ENCODE peak calls at places on chromosome 17, in ten cellular contexts. One of them, this sample, is unnamed.
A peak's percentile ranks its signal among the peaks of the same experiment; 100 is the strongest.

GRCh38 chr17:82043507-82043906 is 6.0 kb upstream of the DCXR start:
- DNase-seq in psoas muscle: no peak
- DNase-seq in fibroblast of lung: no peak
- DNase-seq in A549: no peak
- DNase-seq in pancreas: no peak
- DNase-seq in sigmoid colon: no peak
- DNase-seq in endodermal cell: no peak
- DNase-seq in uterus: no peak
- DNase-seq in tibial artery: no peak
- DNase-seq in tibial nerve: no peak
- DNase-seq in this sample: no peak

GRCh38 chr17:51486885-51487520 is 226.7 kb downstream of the UTP18 start:
- DNase-seq in tibial nerve: no peak
- DNase-seq in psoas muscle: no peak
- DNase-seq in uterus: no peak
- DNase-seq in pancreas: no peak
- DNase-seq in tibial artery: no peak
- DNase-seq in A549: no peak
- DNase-seq in endodermal cell: no peak
- DNase-seq in sigmoid colon: no peak
- DNase-seq in fibroblast of lung: no peak
- DNase-seq in this sample: no peak

GRCh38 chr17:63151981-63152523 is 186.0 kb downstream of the TANC2 start:
- DNase-seq in A549: no peak
- DNase-seq in pancreas: no peak
- DNase-seq in endodermal cell: no peak
- DNase-seq in tibial nerve: no peak
- DNase-seq in fibroblast of lung: peak; percentile 73
- DNase-seq in tibial artery: no peak
- DNase-seq in sigmoid colon: no peak
- DNase-seq in psoas muscle: no peak
- DNase-seq in uterus: no peak
- DNase-seq in this sample: no peak

GRCh38 chr17:37273419-37274051 is 102.2 kb upstream of the C17orf78 start:
- DNase-seq in sigmoid colon: no peak
- DNase-seq in pancreas: no peak
- DNase-seq in A549: no peak
- DNase-seq in endodermal cell: no peak
- DNase-seq in uterus: no peak
- DNase-seq in psoas muscle: no peak
- DNase-seq in tibial artery: no peak
- DNase-seq in tibial nerve: no peak
- DNase-seq in fibroblast of lung: peak; percentile 18
- DNase-seq in this sample: no peak

GRCh38 chr17:49738456-49739163 is 25.3 kb downstream of the FAM117A start:
- DNase-seq in A549: no peak
- DNase-seq in sigmoid colon: no peak
- DNase-seq in endodermal cell: no peak
- DNase-seq in uterus: no peak
- DNase-seq in tibial nerve: no peak
- DNase-seq in pancreas: peak; percentile 21
- DNase-seq in fibroblast of lung: no peak
- DNase-seq in tibial artery: no peak
- DNase-seq in psoas muscle: peak; percentile 32
- DNase-seq in this sample: no peak

GRCh38 chr17:83064732-83065659 is 14.4 kb upstream of the METRNL start:
- DNase-seq in pancreas: peak; percentile 49
- DNase-seq in sigmoid colon: peak; percentile 70
- DNase-seq in fibroblast of lung: no peak
- DNase-seq in tibial nerve: peak; percentile 14
- DNase-seq in tibial artery: peak; percentile 69
- DNase-seq in psoas muscle: no peak
- DNase-seq in uterus: peak; percentile 28
- DNase-seq in endodermal cell: peak; percentile 36
- DNase-seq in A549: no peak
- DNase-seq in this sample: no peak

GRCh38 chr17:45018514-45019176 is 32.8 kb downstream of the DCAKD start:
- DNase-seq in psoas muscle: no peak
- DNase-seq in tibial nerve: no peak
- DNase-seq in sigmoid colon: no peak
- DNase-seq in uterus: no peak
- DNase-seq in tibial artery: no peak
- DNase-seq in A549: no peak
- DNase-seq in pancreas: no peak
- DNase-seq in endodermal cell: peak; percentile 83
- DNase-seq in fibroblast of lung: no peak
- DNase-seq in this sample: no peak

GRCh38 chr17:68382582-68383085 is 74.7 kb downstream of the WIPI1 start:
- DNase-seq in tibial artery: no peak
- DNase-seq in fibroblast of lung: no peak
- DNase-seq in endodermal cell: peak; percentile 33
- DNase-seq in psoas muscle: no peak
- DNase-seq in tibial nerve: no peak
- DNase-seq in A549: no peak
- DNase-seq in uterus: no peak
- DNase-seq in sigmoid colon: no peak
- DNase-seq in pancreas: no peak
- DNase-seq in this sample: no peak

GRCh38 chr17:61689610-61690180 is 98.7 kb upstream of the NACA2 start:
- DNase-seq in fibroblast of lung: peak; percentile 27
- DNase-seq in A549: no peak
- DNase-seq in pancreas: no peak
- DNase-seq in tibial artery: no peak
- DNase-seq in tibial nerve: no peak
- DNase-seq in uterus: no peak
- DNase-seq in endodermal cell: no peak
- DNase-seq in psoas muscle: no peak
- DNase-seq in sigmoid colon: no peak
- DNase-seq in this sample: no peak

GRCh38 chr17:36510636-36511035 is 24.0 kb downstream of the MYO19 start:
- DNase-seq in uterus: no peak
- DNase-seq in tibial artery: no peak
- DNase-seq in psoas muscle: no peak
- DNase-seq in tibial nerve: no peak
- DNase-seq in pancreas: no peak
- DNase-seq in endodermal cell: peak; percentile 39
- DNase-seq in fibroblast of lung: no peak
- DNase-seq in sigmoid colon: no peak
- DNase-seq in A549: no peak
- DNase-seq in this sample: no peak

GRCh38 chr17:46818929-46819859 is 702 bp upstream of the WNT3 start:
- DNase-seq in uterus: no peak
- DNase-seq in tibial nerve: no peak
- DNase-seq in sigmoid colon: no peak
- DNase-seq in A549: no peak
- DNase-seq in endodermal cell: peak; percentile 98
- DNase-seq in fibroblast of lung: no peak
- DNase-seq in pancreas: no peak
- DNase-seq in tibial artery: no peak
- DNase-seq in psoas muscle: no peak
- DNase-seq in this sample: no peak

GRCh38 chr17:57075193-57075592 is 9.9 kb upstream of the AKAP1 start:
- DNase-seq in sigmoid colon: no peak
- DNase-seq in pancreas: no peak
- DNase-seq in uterus: no peak
- DNase-seq in tibial artery: no peak
- DNase-seq in tibial nerve: no peak
- DNase-seq in endodermal cell: no peak
- DNase-seq in A549: no peak
- DNase-seq in psoas muscle: no peak
- DNase-seq in fibroblast of lung: no peak
- DNase-seq in this sample: no peak

GRCh38 chr17:83199500-83200201 is 120.2 kb downstream of the METRNL start:
- DNase-seq in fibroblast of lung: no peak
- DNase-seq in sigmoid colon: peak; percentile 73
- DNase-seq in uterus: peak; percentile 23
- DNase-seq in tibial artery: peak; percentile 80
- DNase-seq in A549: no peak
- DNase-seq in psoas muscle: peak; percentile 52
- DNase-seq in tibial nerve: peak; percentile 21
- DNase-seq in pancreas: no peak
- DNase-seq in endodermal cell: no peak
- DNase-seq in this sample: no peak

DNA sequence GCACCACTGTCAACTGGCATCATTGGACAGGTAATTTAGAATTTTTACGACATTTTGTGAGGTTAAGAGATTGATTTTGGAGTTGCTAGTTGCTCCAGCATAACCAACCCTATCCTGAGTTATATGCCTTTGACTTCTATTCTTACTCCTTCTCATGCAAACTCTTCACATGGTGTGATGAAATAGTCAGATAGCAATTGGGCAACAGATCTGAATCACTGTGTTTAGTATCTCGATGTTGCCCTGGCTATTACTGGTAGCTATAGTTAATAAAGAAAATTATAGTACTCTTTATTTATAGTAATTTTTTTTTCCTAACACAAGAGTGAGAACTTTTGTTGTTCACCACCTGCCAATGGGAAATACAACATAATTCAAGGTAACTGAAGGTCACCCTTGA is 494.8 kb upstream of the TOM1L1 start:
- DNase-seq in endodermal cell: no peak
- DNase-seq in pancreas: no peak
- DNase-seq in sigmoid colon: no peak
- DNase-seq in uterus: no peak
- DNase-seq in tibial artery: no peak
- DNase-seq in psoas muscle: no peak
- DNase-seq in tibial nerve: no peak
- DNase-seq in A549: no peak
- DNase-seq in fibroblast of lung: no peak
- DNase-seq in this sample: no peak
- H3K9me3 ChIP-seq in endodermal cell: no peaks in the 10 kb centered on the region
- H3K9me3 ChIP-seq in pancreas: no peaks in the 10 kb centered on the region
- H3K9me3 ChIP-seq in sigmoid colon: no peaks in the 10 kb centered on the region
- H3K9me3 ChIP-seq in uterus: no peaks in the 10 kb centered on the region
- H3K9me3 ChIP-seq in tibial artery: no peaks in the 10 kb centered on the region
- H3K9me3 ChIP-seq in psoas muscle: no peaks in the 10 kb centered on the region
- H3K9me3 ChIP-seq in tibial nerve: no peaks in the 10 kb centered on the region
- H3K9me3 ChIP-seq in A549: no peaks in the 10 kb centered on the region
- H3K9me3 ChIP-seq in fibroblast of lung: no peaks in the 10 kb centered on the region
- H3K9me3 ChIP-seq in this sample: no peaks in the 10 kb centered on the region

GRCh38 chr17:77770331-77771105 is 188.0 kb upstream of the TNRC6C start:
- DNase-seq in tibial artery: no peak
- DNase-seq in A549: no peak
- DNase-seq in fibroblast of lung: peak; percentile 92
- DNase-seq in psoas muscle: peak; percentile 34
- DNase-seq in pancreas: no peak
- DNase-seq in sigmoid colon: no peak
- DNase-seq in uterus: no peak
- DNase-seq in endodermal cell: peak; percentile 85
- DNase-seq in tibial nerve: no peak
- DNase-seq in this sample: no peak
- H3K27ac ChIP-seq in tibial artery: no peak overlapping the region
- H3K27ac ChIP-seq in A549: peak overlapping the region; percentile 1
- H3K27ac ChIP-seq in fibroblast of lung: no peak overlapping the region
- H3K27ac ChIP-seq in psoas muscle: no peak overlapping the region
- H3K27ac ChIP-seq in pancreas: no peak overlapping the region
- H3K27ac ChIP-seq in sigmoid colon: no peak overlapping the region
- H3K27ac ChIP-seq in uterus: no peak overlapping the region
- H3K27ac ChIP-seq in endodermal cell: no peak overlapping the region
- H3K27ac ChIP-seq in tibial nerve: no peak overlapping the region
- H3K27ac ChIP-seq in this sample: no peak overlapping the region

GRCh38 chr17:67359960-67360817 is 6.2 kb downstream of the PSMD12 start:
- DNase-seq in pancreas: no peak
- DNase-seq in tibial nerve: no peak
- DNase-seq in psoas muscle: no peak
- DNase-seq in endodermal cell: peak; percentile 78
- DNase-seq in fibroblast of lung: peak; percentile 30
- DNase-seq in uterus: no peak
- DNase-seq in tibial artery: no peak
- DNase-seq in sigmoid colon: no peak
- DNase-seq in A549: peak; percentile 40
- DNase-seq in this sample: peak; percentile 51
- TF ChIP-seq CTCF in pancreas: no peak
- TF ChIP-seq CTCF in tibial nerve: no peak
- TF ChIP-seq CTCF in psoas muscle: peak; percentile 8
- TF ChIP-seq CTCF in endodermal cell: peak; percentile 71
- TF ChIP-seq CTCF in fibroblast of lung: peak; percentile 46
- TF ChIP-seq CTCF in uterus: no peak
- TF ChIP-seq CTCF in tibial artery: no peak
- TF ChIP-seq CTCF in sigmoid colon: no peak
- TF ChIP-seq CTCF in A549: peak; percentile 32
- TF ChIP-seq CTCF in this sample: peak; percentile 56

GRCh38 chr17:8930664-8931063 is 34.8 kb downstream of the PIK3R5 start:
- DNase-seq in tibial nerve: no peak
- DNase-seq in pancreas: no peak
- DNase-seq in endodermal cell: no peak
- DNase-seq in A549: no peak
- DNase-seq in fibroblast of lung: no peak
- DNase-seq in psoas muscle: no peak
- DNase-seq in uterus: no peak
- DNase-seq in sigmoid colon: no peak
- DNase-seq in tibial artery: no peak
- DNase-seq in this sample: no peak
- H3K9me3 ChIP-seq in tibial nerve: peaks cover 55% of the 10 kb centered on the region
- H3K9me3 ChIP-seq in pancreas: no peaks in the 10 kb centered on the region
- H3K9me3 ChIP-seq in endodermal cell: peaks cover 15% of the 10 kb centered on the region
- H3K9me3 ChIP-seq in A549: peaks cover 50% of the 10 kb centered on the region
- H3K9me3 ChIP-seq in fibroblast of lung: no peaks in the 10 kb centered on the region
- H3K9me3 ChIP-seq in psoas muscle: peaks cover 18% of the 10 kb centered on the region
- H3K9me3 ChIP-seq in uterus: peaks cover 5% of the 10 kb centered on the region
- H3K9me3 ChIP-seq in sigmoid colon: peaks cover 13% of the 10 kb centered on the region
- H3K9me3 ChIP-seq in tibial artery: peaks cover 30% of the 10 kb centered on the region
- H3K9me3 ChIP-seq in this sample: peaks cover 33% of the 10 kb centered on the region

GRCh38 chr17:42456223-42457106 is 2.2 kb upstream of the ATP6V0A1 start:
- DNase-seq in pancreas: no peak
- DNase-seq in tibial nerve: no peak
- DNase-seq in uterus: no peak
- DNase-seq in sigmoid colon: no peak
- DNase-seq in A549: no peak
- DNase-seq in fibroblast of lung: peak; percentile 89
- DNase-seq in tibial artery: no peak
- DNase-seq in psoas muscle: no peak
- DNase-seq in endodermal cell: no peak
- DNase-seq in this sample: no peak
- H3K27ac ChIP-seq in pancreas: peak overlapping the region; percentile 92
- H3K27ac ChIP-seq in tibial nerve: peak overlapping the region; percentile 66
- H3K27ac ChIP-seq in uterus: peak overlapping the region; percentile 99
- H3K27ac ChIP-seq in sigmoid colon: peak overlapping the region; percentile 95
- H3K27ac ChIP-seq in A549: peak overlapping the region; percentile 76
- H3K27ac ChIP-seq in fibroblast of lung: peak overlapping the region; percentile 22
- H3K27ac ChIP-seq in tibial artery: peak overlapping the region; percentile 85
- H3K27ac ChIP-seq in psoas muscle: peak overlapping the region; percentile 96
- H3K27ac ChIP-seq in endodermal cell: no peak overlapping the region
- H3K27ac ChIP-seq in this sample: no peak overlapping the region

This sample was measured in CD4-positive, alpha-beta T cell.